ENCODE peak calls at places on chromosomes 4 and X, in four cellular contexts. One of them, this sample, is unnamed. For H3K4me1 and H3K27me3, the result is how much of the 10 kb centered on the place peaks cover.

GRCh38 chrX:122866527-122866926 is 317.6 kb upstream of the GRIA3 start:
- DNase-seq in CD8-positive, alpha-beta T cell: no peak
- DNase-seq in CD8-positive, alpha-beta memory T cell: no peak
- DNase-seq in right cardiac atrium: no peak
- DNase-seq in this sample: no peak

GRCh38 chr4:112327950-112328349 is 30.8 kb downstream of the ALPK1 start:
- DNase-seq in CD8-positive, alpha-beta T cell: no peak
- DNase-seq in CD8-positive, alpha-beta memory T cell: peak
- DNase-seq in right cardiac atrium: no peak
- DNase-seq in this sample: peak

GRCh38 chr4:42605264-42605663 is 51.6 kb downstream of the ATP8A1 start:
- DNase-seq in CD8-positive, alpha-beta T cell: no peak
- DNase-seq in CD8-positive, alpha-beta memory T cell: no peak
- DNase-seq in right cardiac atrium: no peak
- DNase-seq in this sample: no peak

GRCh38 chr4:18247189-18247588 is 225.6 kb upstream of the LCORL start:
- DNase-seq in CD8-positive, alpha-beta T cell: no peak
- DNase-seq in CD8-positive, alpha-beta memory T cell: no peak
- DNase-seq in right cardiac atrium: no peak
- DNase-seq in this sample: no peak

GRCh38 chrX:49171752-49172279 is at the start of gene PLP2:
- DNase-seq in CD8-positive, alpha-beta T cell: peak
- DNase-seq in CD8-positive, alpha-beta memory T cell: peak
- DNase-seq in right cardiac atrium: peak
- DNase-seq in this sample: peak

GRCh38 chrX:42247241-42247640 is 323.9 kb upstream of the CASK start:
- DNase-seq in CD8-positive, alpha-beta T cell: no peak
- DNase-seq in CD8-positive, alpha-beta memory T cell: no peak
- DNase-seq in right cardiac atrium: no peak
- DNase-seq in this sample: no peak

GRCh38 chrX:124488412-124489161 is 142.2 kb downstream of the SH2D1A start:
- DNase-seq in CD8-positive, alpha-beta T cell: no peak
- DNase-seq in CD8-positive, alpha-beta memory T cell: no peak
- DNase-seq in right cardiac atrium: no peak
- DNase-seq in this sample: no peak

GRCh38 chrX:152428089-152428488 is 23.0 kb downstream of the GABRA3 start:
- DNase-seq in CD8-positive, alpha-beta T cell: no peak
- DNase-seq in CD8-positive, alpha-beta memory T cell: no peak
- DNase-seq in right cardiac atrium: no peak
- DNase-seq in this sample: no peak

GRCh38 chrX:49075347-49075746 is 1.5 kb upstream of the PRAF2 start:
- DNase-seq in CD8-positive, alpha-beta T cell: no peak
- DNase-seq in CD8-positive, alpha-beta memory T cell: no peak
- DNase-seq in right cardiac atrium: no peak
- DNase-seq in this sample: no peak

GRCh38 chrX:21947671-21948070 is 7.2 kb downstream of the SMS start:
- DNase-seq in CD8-positive, alpha-beta T cell: no peak
- DNase-seq in CD8-positive, alpha-beta memory T cell: no peak
- DNase-seq in right cardiac atrium: no peak
- DNase-seq in this sample: no peak

GRCh38 chrX:15820106-15821073 is 30.1 kb downstream of the ZRSR2 start:
- DNase-seq in CD8-positive, alpha-beta T cell: no peak
- DNase-seq in CD8-positive, alpha-beta memory T cell: no peak
- DNase-seq in right cardiac atrium: no peak
- DNase-seq in this sample: no peak

GRCh38 chrX:97328853-97329252 is 445.1 kb downstream of the RPA4 start:
- DNase-seq in CD8-positive, alpha-beta T cell: no peak
- DNase-seq in CD8-positive, alpha-beta memory T cell: no peak
- DNase-seq in right cardiac atrium: no peak
- DNase-seq in this sample: no peak

GRCh38 chrX:73964607-73965006 is 339.4 kb upstream of the ZCCHC13 start:
- DNase-seq in CD8-positive, alpha-beta T cell: no peak
- DNase-seq in CD8-positive, alpha-beta memory T cell: no peak
- DNase-seq in right cardiac atrium: no peak
- DNase-seq in this sample: no peak

GRCh38 chr4:87019243-87019817 is 84.5 kb downstream of the AFF1 start:
- DNase-seq in CD8-positive, alpha-beta T cell: no peak
- DNase-seq in CD8-positive, alpha-beta memory T cell: no peak
- DNase-seq in right cardiac atrium: no peak
- DNase-seq in this sample: no peak
- H3K4me1 ChIP-seq in CD8-positive, alpha-beta T cell: under half
- H3K4me1 ChIP-seq in CD8-positive, alpha-beta memory T cell: under half
- H3K4me1 ChIP-seq in right cardiac atrium: under half
- H3K4me1 ChIP-seq in this sample: under half

GRCh38 chrX:135988245-135988644 is 3.0 kb downstream of the SLC9A6 start:
- DNase-seq in CD8-positive, alpha-beta T cell: no peak
- DNase-seq in CD8-positive, alpha-beta memory T cell: no peak
- DNase-seq in right cardiac atrium: no peak
- DNase-seq in this sample: no peak
- H3K27me3 ChIP-seq in CD8-positive, alpha-beta T cell: under half
- H3K27me3 ChIP-seq in CD8-positive, alpha-beta memory T cell: under half
- H3K27me3 ChIP-seq in right cardiac atrium: under half
- H3K27me3 ChIP-seq in this sample: under half

GRCh38 chr4:153571006-153571545 is 104.9 kb downstream of the TMEM131L start:
- DNase-seq in CD8-positive, alpha-beta T cell: no peak
- DNase-seq in CD8-positive, alpha-beta memory T cell: no peak
- DNase-seq in right cardiac atrium: no peak
- DNase-seq in this sample: no peak
- H3K4me1 ChIP-seq in CD8-positive, alpha-beta T cell: under half
- H3K4me1 ChIP-seq in CD8-positive, alpha-beta memory T cell: under half
- H3K4me1 ChIP-seq in right cardiac atrium: under half
- H3K4me1 ChIP-seq in this sample: under half

GRCh38 chrX:136321532-136321931 is 20.8 kb downstream of the ADGRG4 start:
- DNase-seq in CD8-positive, alpha-beta T cell: no peak
- DNase-seq in CD8-positive, alpha-beta memory T cell: no peak
- DNase-seq in right cardiac atrium: no peak
- DNase-seq in this sample: no peak
- H3K27me3 ChIP-seq in CD8-positive, alpha-beta T cell: under half
- H3K27me3 ChIP-seq in CD8-positive, alpha-beta memory T cell: under half
- H3K27me3 ChIP-seq in right cardiac atrium: under half
- H3K27me3 ChIP-seq in this sample: under half

GRCh38 chr4:168880811-168881595 is 129.1 kb downstream of the CBR4 start:
- DNase-seq in CD8-positive, alpha-beta T cell: no peak
- DNase-seq in CD8-positive, alpha-beta memory T cell: no peak
- DNase-seq in right cardiac atrium: no peak
- DNase-seq in this sample: no peak
- H3K4me1 ChIP-seq in CD8-positive, alpha-beta T cell: under half
- H3K4me1 ChIP-seq in CD8-positive, alpha-beta memory T cell: under half
- H3K4me1 ChIP-seq in right cardiac atrium: under half
- H3K4me1 ChIP-seq in this sample: under half

This sample was measured in naive thymus-derived CD4-positive, alpha-beta T cell.